ENCODE peak calls at places on chromosome 10, in six cellular contexts. One of them, this sample, is unnamed.

GRCh38 chr10:22103701-22104100 is 100.2 kb upstream of the DNAJC1 start:
- DNase-seq in cardiac muscle cell: peak
- DNase-seq in NCI-H2107: no peak
- DNase-seq in DMS 273 treated with DMSO at 0.1 percent for 48 hours: no peak
- DNase-seq in NCI-H1436: no peak
- DNase-seq in germinal center: peak
- DNase-seq in this sample: peak

GRCh38 chr10:87923233-87923632 is 59.8 kb downstream of the PTEN start:
- DNase-seq in NCI-H1436: no peak
- DNase-seq in germinal center: no peak
- DNase-seq in cardiac muscle cell: no peak
- DNase-seq in NCI-H2107: no peak
- DNase-seq in DMS 273 treated with DMSO at 0.1 percent for 48 hours: no peak
- DNase-seq in this sample: no peak

GRCh38 chr10:45509491-45509890 is 135.5 kb downstream of the ALOX5 start:
- DNase-seq in germinal center: no peak
- DNase-seq in cardiac muscle cell: no peak
- DNase-seq in DMS 273 treated with DMSO at 0.1 percent for 48 hours: no peak
- DNase-seq in NCI-H2107: no peak
- DNase-seq in NCI-H1436: no peak
- DNase-seq in this sample: no peak

GRCh38 chr10:627032-627992 is 62.2 kb downstream of the DIP2C start:
- DNase-seq in germinal center: no peak
- DNase-seq in NCI-H2107: no peak
- DNase-seq in DMS 273 treated with DMSO at 0.1 percent for 48 hours: no peak
- DNase-seq in cardiac muscle cell: no peak
- DNase-seq in NCI-H1436: no peak
- DNase-seq in this sample: no peak

GRCh38 chr10:116132716-116133420 is 140.1 kb downstream of the GFRA1 start:
- DNase-seq in NCI-H2107: no peak
- DNase-seq in cardiac muscle cell: no peak
- DNase-seq in DMS 273 treated with DMSO at 0.1 percent for 48 hours: no peak
- DNase-seq in NCI-H1436: no peak
- DNase-seq in germinal center: no peak
- DNase-seq in this sample: no peak

GRCh38 chr10:47254611-47255010 is 45.4 kb upstream of the GDF10 start:
- DNase-seq in DMS 273 treated with DMSO at 0.1 percent for 48 hours: no peak
- DNase-seq in germinal center: no peak
- DNase-seq in NCI-H2107: no peak
- DNase-seq in cardiac muscle cell: peak
- DNase-seq in NCI-H1436: no peak
- DNase-seq in this sample: no peak

GRCh38 chr10:110076559-110077318 is 69.0 kb downstream of the ADD3 start:
- DNase-seq in cardiac muscle cell: peak
- DNase-seq in NCI-H2107: no peak
- DNase-seq in germinal center: peak
- DNase-seq in NCI-H1436: no peak
- DNase-seq in DMS 273 treated with DMSO at 0.1 percent for 48 hours: no peak
- DNase-seq in this sample: no peak

GRCh38 chr10:86001521-86001920 is 365.1 kb downstream of the GRID1 start:
- DNase-seq in DMS 273 treated with DMSO at 0.1 percent for 48 hours: no peak
- DNase-seq in cardiac muscle cell: no peak
- DNase-seq in NCI-H2107: no peak
- DNase-seq in NCI-H1436: no peak
- DNase-seq in germinal center: no peak
- DNase-seq in this sample: no peak